ENCODE peak calls at places on chromosomes 3 and 15, in four cellular contexts. One of them, this sample, is unnamed.
A peak's percentile ranks its signal among the peaks of the same experiment; 100 is the strongest.

GRCh38 chr3:45398167-45398566 is 9.8 kb downstream of the LARS2 start:
- DNase-seq in body of pancreas: no peak
- DNase-seq in right lobe of liver: no peak
- DNase-seq in uterus: no peak
- DNase-seq in this sample: no peak

GRCh38 chr15:100635406-100636071 is 33.1 kb downstream of the ASB7 start:
- DNase-seq in right lobe of liver: no peak
- DNase-seq in uterus: no peak
- DNase-seq in body of pancreas: no peak
- DNase-seq in this sample: no peak

GRCh38 chr15:93028632-93029612 is 60.1 kb downstream of the RGMA start:
- DNase-seq in body of pancreas: peak; percentile 79
- DNase-seq in uterus: peak; percentile 80
- DNase-seq in right lobe of liver: peak; percentile 93
- DNase-seq in this sample: peak; percentile 96

GRCh38 chr15:32687556-32687955 is 30.2 kb upstream of the GREM1 start:
- DNase-seq in right lobe of liver: no peak
- DNase-seq in uterus: no peak
- DNase-seq in body of pancreas: no peak
- DNase-seq in this sample: no peak

GRCh38 chr3:186014866-186015265 is 77.1 kb upstream of the TRA2B start:
- DNase-seq in uterus: no peak
- DNase-seq in body of pancreas: no peak
- DNase-seq in right lobe of liver: no peak
- DNase-seq in this sample: no peak

GRCh38 chr15:25830844-25831443 is 32.2 kb downstream of the ATP10A start:
- DNase-seq in uterus: peak; percentile 73
- DNase-seq in body of pancreas: no peak
- DNase-seq in right lobe of liver: no peak
- DNase-seq in this sample: no peak

GRCh38 chr15:90744759-90745402 is 27.7 kb downstream of the BLM start:
- DNase-seq in uterus: no peak
- DNase-seq in body of pancreas: no peak
- DNase-seq in right lobe of liver: no peak
- DNase-seq in this sample: no peak

GRCh38 chr3:123086110-123086642 is 19.4 kb downstream of the PDIA5 start:
- DNase-seq in right lobe of liver: no peak
- DNase-seq in body of pancreas: no peak
- DNase-seq in uterus: no peak
- DNase-seq in this sample: no peak

GRCh38 chr15:61857169-61857829 is 202.9 kb downstream of the VPS13C start:
- DNase-seq in uterus: no peak
- DNase-seq in right lobe of liver: no peak
- DNase-seq in body of pancreas: no peak
- DNase-seq in this sample: no peak

GRCh38 chr3:115986555-115987207 is 363.4 kb downstream of the GAP43 start:
- DNase-seq in body of pancreas: no peak
- DNase-seq in right lobe of liver: no peak
- DNase-seq in uterus: no peak
- DNase-seq in this sample: no peak

GRCh38 chr3:138381413-138381901 is 33.1 kb downstream of the MRAS start:
- DNase-seq in uterus: peak; percentile 41
- DNase-seq in right lobe of liver: no peak
- DNase-seq in body of pancreas: peak; percentile 17
- DNase-seq in this sample: no peak

GRCh38 chr3:7520059-7520458 is 659.1 kb downstream of the GRM7 start:
- DNase-seq in right lobe of liver: no peak
- DNase-seq in body of pancreas: no peak
- DNase-seq in uterus: no peak
- DNase-seq in this sample: no peak

GRCh38 chr15:90489944-90490343 is 39.8 kb upstream of the CRTC3 start:
- DNase-seq in uterus: no peak
- DNase-seq in body of pancreas: no peak
- DNase-seq in right lobe of liver: no peak
- DNase-seq in this sample: no peak

GRCh38 chr3:126937533-126938432 is 45.1 kb upstream of the PLXNA1 start:
- DNase-seq in uterus: peak; percentile 36
- DNase-seq in body of pancreas: no peak
- DNase-seq in right lobe of liver: no peak
- DNase-seq in this sample: no peak

GRCh38 chr3:72892870-72893269 is 5.0 kb downstream of the GXYLT2 start:
- DNase-seq in uterus: no peak
- DNase-seq in body of pancreas: no peak
- DNase-seq in right lobe of liver: no peak
- DNase-seq in this sample: no peak

GRCh38 chr3:123559040-123559861 is 25.6 kb downstream of the HACD2 start:
- DNase-seq in body of pancreas: peak; percentile 10
- DNase-seq in uterus: no peak
- DNase-seq in right lobe of liver: no peak
- DNase-seq in this sample: peak; percentile 26

GRCh38 chr15:92231461-92231860 is 162.2 kb upstream of the ST8SIA2 start:
- DNase-seq in body of pancreas: no peak
- DNase-seq in right lobe of liver: no peak
- DNase-seq in uterus: no peak
- DNase-seq in this sample: no peak

GRCh38 chr3:12891391-12891984 is 50.1 kb upstream of the RPL32 start:
- DNase-seq in body of pancreas: no peak
- DNase-seq in uterus: no peak
- DNase-seq in right lobe of liver: no peak
- DNase-seq in this sample: no peak

GRCh38 chr3:4140921-4141320 is 162.2 kb upstream of the SETMAR start:
- DNase-seq in uterus: no peak
- DNase-seq in right lobe of liver: no peak
- DNase-seq in body of pancreas: no peak
- DNase-seq in this sample: no peak

GRCh38 chr15:98286200-98286599 is 325.7 kb downstream of the ARRDC4 start:
- DNase-seq in body of pancreas: no peak
- DNase-seq in right lobe of liver: no peak
- DNase-seq in uterus: no peak
- DNase-seq in this sample: no peak

GRCh38 chr3:64088408-64089136 is 65.3 kb upstream of the PSMD6 start:
- DNase-seq in body of pancreas: no peak
- DNase-seq in uterus: no peak
- DNase-seq in right lobe of liver: no peak
- DNase-seq in this sample: no peak

GRCh38 chr3:71436337-71436736 is 147.2 kb downstream of the FOXP1 start:
- DNase-seq in uterus: no peak
- DNase-seq in right lobe of liver: no peak
- DNase-seq in body of pancreas: no peak
- DNase-seq in this sample: no peak

GRCh38 chr3:38577089-38578080 is 72.1 kb downstream of the SCN5A start:
- DNase-seq in uterus: no peak
- DNase-seq in body of pancreas: no peak
- DNase-seq in right lobe of liver: no peak
- DNase-seq in this sample: no peak

GRCh38 chr15:58309993-58310928 is 121.5 kb upstream of the LIPC start:
- DNase-seq in uterus: no peak
- DNase-seq in body of pancreas: peak; percentile 20
- DNase-seq in right lobe of liver: peak; percentile 74
- DNase-seq in this sample: no peak

GRCh38 chr3:34239287-34239686 is 440.9 kb downstream of the PDCD6IP start:
- DNase-seq in uterus: no peak
- DNase-seq in right lobe of liver: no peak
- DNase-seq in body of pancreas: no peak
- DNase-seq in this sample: no peak

GRCh38 chr15:79028411-79028964 is 62.1 kb downstream of the RASGRF1 start:
- DNase-seq in uterus: no peak
- DNase-seq in right lobe of liver: peak; percentile 54
- DNase-seq in body of pancreas: peak; percentile 38
- DNase-seq in this sample: no peak

GRCh38 chr3:122458992-122459391 is 43.1 kb upstream of the WDR5B start:
- DNase-seq in right lobe of liver: no peak
- DNase-seq in body of pancreas: no peak
- DNase-seq in uterus: no peak
- DNase-seq in this sample: no peak

GRCh38 chr3:16993227-16993626 is 108.5 kb downstream of the PLCL2 start:
- DNase-seq in right lobe of liver: no peak
- DNase-seq in uterus: no peak
- DNase-seq in body of pancreas: peak; percentile 72
- DNase-seq in this sample: no peak

GRCh38 chr3:63937661-63938651 is 25.8 kb upstream of the SCAANT1 start:
- DNase-seq in body of pancreas: peak; percentile 39
- DNase-seq in uterus: no peak
- DNase-seq in right lobe of liver: no peak
- DNase-seq in this sample: no peak

GRCh38 chr3:68103811-68104210 is 449.4 kb upstream of the SUCLG2 start:
- DNase-seq in right lobe of liver: no peak
- DNase-seq in uterus: no peak
- DNase-seq in body of pancreas: no peak
- DNase-seq in this sample: no peak

GRCh38 chr3:140904521-140904920 is 37.1 kb upstream of the SLC25A36 start:
- DNase-seq in uterus: no peak
- DNase-seq in right lobe of liver: no peak
- DNase-seq in body of pancreas: no peak
- DNase-seq in this sample: no peak

GRCh38 chr15:70406624-70407390 is 309.1 kb upstream of the TLE3 start:
- DNase-seq in body of pancreas: no peak
- DNase-seq in uterus: peak; percentile 32
- DNase-seq in right lobe of liver: peak; percentile 85
- DNase-seq in this sample: no peak

GRCh38 chr15:56871180-56871579 is 47.3 kb upstream of the TCF12 start:
- DNase-seq in uterus: no peak
- DNase-seq in right lobe of liver: no peak
- DNase-seq in body of pancreas: no peak
- DNase-seq in this sample: no peak

GRCh38 chr3:9703736-9704342 is at the start of gene CPNE9:
- DNase-seq in uterus: no peak
- DNase-seq in body of pancreas: peak; percentile 11
- DNase-seq in right lobe of liver: no peak
- DNase-seq in this sample: no peak

GRCh38 chr15:58562135-58562534 is 130.3 kb downstream of the LIPC start:
- DNase-seq in right lobe of liver: peak; percentile 23
- DNase-seq in uterus: no peak
- DNase-seq in body of pancreas: no peak
- DNase-seq in this sample: peak; percentile 48

DNA sequence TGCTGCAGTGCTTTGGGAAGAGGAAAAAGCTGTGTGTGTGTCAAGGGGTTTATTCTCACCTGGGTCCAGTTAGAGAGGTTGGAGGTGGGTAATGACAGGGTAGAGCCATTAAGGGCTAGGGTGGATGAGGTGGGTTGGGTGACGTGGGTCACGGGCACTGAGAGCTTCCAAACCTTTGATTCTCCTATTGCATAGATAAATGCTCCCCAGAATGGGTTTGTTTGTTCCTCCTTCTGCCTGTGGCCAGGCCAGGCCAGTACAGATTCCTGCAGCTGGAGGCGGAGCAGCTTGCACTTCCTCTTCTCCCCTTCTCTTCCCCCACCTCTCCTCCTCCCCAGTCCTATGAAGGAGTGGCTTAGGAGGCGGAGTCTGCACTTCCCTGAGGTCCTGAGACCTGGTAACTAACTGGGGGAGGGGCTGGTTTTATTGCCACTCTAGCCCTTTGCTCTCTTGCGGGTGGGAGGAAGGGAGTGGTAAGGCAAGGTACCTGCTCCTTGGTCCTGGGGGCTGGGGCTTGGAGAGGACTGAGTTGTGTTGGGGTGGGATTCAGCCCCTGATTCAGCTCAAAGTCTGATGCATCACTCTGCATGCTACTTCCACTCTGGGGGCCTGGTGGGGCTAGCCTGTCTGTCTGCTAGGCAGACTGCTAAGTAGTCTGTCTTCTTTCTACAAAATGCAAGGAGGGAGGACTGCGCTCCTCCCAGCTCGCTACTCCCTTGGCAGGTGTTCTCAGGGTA is 3.5 kb downstream of the SPINT1 start:
- DNase-seq in body of pancreas: peak; percentile 75
- DNase-seq in uterus: no peak
- DNase-seq in right lobe of liver: peak; percentile 56
- DNase-seq in this sample: peak; percentile 67
- TF ChIP-seq POLR2A in body of pancreas: peak; percentile 33
- TF ChIP-seq POLR2A in uterus: no peak
- TF ChIP-seq POLR2A in right lobe of liver: no peak
- TF ChIP-seq POLR2A in this sample: no peak

DNA sequence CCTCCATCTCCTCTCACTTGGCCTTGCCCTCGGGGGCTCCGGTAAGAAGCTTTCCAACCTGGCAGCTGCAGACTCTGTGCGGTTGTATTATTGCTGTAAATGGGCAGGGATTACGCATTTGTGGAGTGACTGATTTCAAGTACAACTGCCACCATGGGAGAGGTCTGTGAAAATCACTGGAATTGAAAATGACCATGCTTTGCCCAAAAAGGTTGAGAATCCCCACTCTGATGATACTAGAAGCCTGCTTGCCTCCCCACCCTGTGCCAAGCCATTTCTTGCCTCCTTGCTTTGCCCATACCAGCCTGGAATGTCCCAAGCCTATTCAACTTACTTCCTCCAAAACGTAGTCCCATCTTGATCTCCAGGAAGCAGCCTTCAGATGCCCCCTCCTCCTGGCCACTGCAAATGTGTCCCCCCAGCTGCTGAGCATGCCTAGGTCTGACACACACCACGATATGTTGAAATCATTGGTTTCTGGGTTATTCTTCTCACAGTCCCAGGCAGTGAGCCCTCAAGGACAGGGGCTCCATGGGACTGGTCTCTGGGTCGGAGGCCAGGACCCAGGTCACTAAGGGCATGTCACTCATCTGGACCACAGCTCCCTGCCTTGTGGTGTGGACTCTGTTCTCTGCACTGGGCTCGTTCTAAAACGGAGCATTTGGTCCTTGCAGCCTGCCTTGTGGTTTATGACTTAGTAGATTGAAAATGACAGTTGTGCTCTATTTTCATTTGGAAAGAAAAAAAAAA is 42.9 kb downstream of the SMAD3 start:
- DNase-seq in uterus: no peak
- DNase-seq in right lobe of liver: no peak
- DNase-seq in body of pancreas: no peak
- DNase-seq in this sample: no peak
- TF ChIP-seq CTCF in uterus: no peak
- TF ChIP-seq CTCF in right lobe of liver: no peak
- TF ChIP-seq CTCF in body of pancreas: no peak
- TF ChIP-seq CTCF in this sample: no peak

GRCh38 chr3:136931587-136931986 is 26.2 kb upstream of the IL20RB start:
- DNase-seq in right lobe of liver: no peak
- DNase-seq in uterus: no peak
- DNase-seq in body of pancreas: no peak
- DNase-seq in this sample: no peak

GRCh38 chr3:136928240-136928639 is 29.5 kb upstream of the IL20RB start:
- DNase-seq in uterus: no peak
- DNase-seq in right lobe of liver: no peak
- DNase-seq in body of pancreas: no peak
- DNase-seq in this sample: no peak

GRCh38 chr3:136932978-136933812 is 24.6 kb upstream of the IL20RB start:
- DNase-seq in right lobe of liver: no peak
- DNase-seq in body of pancreas: no peak
- DNase-seq in uterus: no peak
- DNase-seq in this sample: no peak

GRCh38 chr3:136932518-136932917 is 25.3 kb upstream of the IL20RB start:
- DNase-seq in right lobe of liver: no peak
- DNase-seq in body of pancreas: no peak
- DNase-seq in uterus: no peak
- DNase-seq in this sample: no peak

GRCh38 chr3:136929984-136930671 is 27.7 kb upstream of the IL20RB start:
- DNase-seq in body of pancreas: peak; percentile 59
- DNase-seq in uterus: peak; percentile 49
- DNase-seq in right lobe of liver: peak; percentile 57
- DNase-seq in this sample: peak; percentile 77
- H3K4me3 ChIP-seq in body of pancreas: no peak overlapping the region
- H3K4me3 ChIP-seq in uterus: no peak overlapping the region
- H3K4me3 ChIP-seq in right lobe of liver: no peak overlapping the region
- H3K4me3 ChIP-seq in this sample: no peak overlapping the region

GRCh38 chr15:64775551-64776401 is at the start of gene RBPMS2:
- DNase-seq in right lobe of liver: peak; percentile 62
- DNase-seq in body of pancreas: peak; percentile 25
- DNase-seq in uterus: peak; percentile 62
- DNase-seq in this sample: no peak
- TF ChIP-seq POLR2A in right lobe of liver: no peak
- TF ChIP-seq POLR2A in body of pancreas: no peak
- TF ChIP-seq POLR2A in uterus: peak; percentile 18
- TF ChIP-seq POLR2A in this sample: no peak